ENCODE peak calls at places on chromosomes 5 and 9, in seven cellular contexts. M is CD4-positive, alpha-beta T cell; S is adrenal gland; N is suprapubic skin; F is transverse colon; R is left ventricle myocardium inferior; L is tibial artery. A is an unnamed sample.

GRCh38 chr9:86494644-86495081 is 140.5 kb upstream of the TUT7 start:
- DNase-seq in S (no peak), R (no peak), F (no peak), L (no peak), M (no peak), N (no peak), A (no peak)

GRCh38 chr5:166117062-166117743 is 2174.2 kb upstream of the WWC1 start:
- DNase-seq in S (no peak), N (no peak), L (no peak), M (no peak), R (no peak), F (no peak), A (no peak)

GRCh38 chr9:96340707-96341106 is 38.7 kb upstream of the HSD17B3 start:
- DNase-seq in L (no peak), F (no peak), M (no peak), R (no peak), S (no peak), N (no peak), A (no peak)

GRCh38 chr9:121731090-121731489 is 79.7 kb downstream of the DAB2IP start:
- DNase-seq in L (no peak), R (no peak), S (no peak), F (no peak), M (no peak), N (no peak), A (no peak)

GRCh38 chr9:89328064-89328463 is 9.8 kb downstream of the SECISBP2 start:
- DNase-seq in S (no peak), N (no peak), M (no peak), F (no peak), R (no peak), L (no peak), A (no peak)

GRCh38 chr5:123455640-123456039 is 32.4 kb upstream of the CEP120 start:
- DNase-seq in N (no peak), M (no peak), L (no peak), F (no peak), S (no peak), R (no peak), A (no peak)

GRCh38 chr5:181189962-181190710 is 14.9 kb downstream of the TRIM7 start:
- DNase-seq in M (no peak), S (peak), L (peak), F (peak), N (peak), R (no peak), A (no peak)

GRCh38 chr5:169628891-169629290 is 8.2 kb upstream of the DOCK2 start:
- DNase-seq in F (no peak), L (no peak), R (no peak), S (no peak), M (no peak), N (no peak), A (no peak)

GRCh38 chr5:53130206-53130605 is 20.6 kb upstream of the MOCS2 start:
- DNase-seq in S (no peak), R (no peak), N (no peak), M (no peak), F (no peak), L (no peak), A (no peak)

GRCh38 chr5:29697786-29698414 is 1495.6 kb upstream of the CDH6 start:
- DNase-seq in F (no peak), N (no peak), L (no peak), R (no peak), S (no peak), M (no peak), A (no peak)

GRCh38 chr5:112174959-112175594 is 244.0 kb downstream of the EPB41L4A start:
- DNase-seq in L (no peak), N (no peak), S (peak), M (no peak), R (no peak), F (no peak), A (no peak)

GRCh38 chr9:133587466-133587865 is 21.7 kb downstream of the FAM163B start:
- DNase-seq in F (no peak), S (no peak), M (no peak), N (no peak), L (no peak), R (no peak), A (no peak)

GRCh38 chr9:129676970-129677369 is 11.5 kb downstream of the PRRX2 start:
- DNase-seq in L (peak), N (no peak), F (no peak), S (no peak), M (no peak), R (no peak), A (no peak)

GRCh38 chr9:16385590-16386578 is 484.6 kb downstream of the BNC2 start:
- DNase-seq in N (no peak), L (no peak), M (no peak), F (no peak), R (no peak), S (no peak), A (no peak)

GRCh38 chr5:172179032-172179989 is 8.7 kb downstream of the STK10 start:
- DNase-seq in L (no peak), S (peak), R (no peak), N (no peak), M (peak), F (peak), A (peak)

GRCh38 chr5:143678148-143678906 is 133.6 kb upstream of the HMHB1 start:
- DNase-seq in F (no peak), R (no peak), N (no peak), L (no peak), S (no peak), M (no peak), A (no peak)

GRCh38 chr5:102511666-102512065 is 12.9 kb upstream of the SLCO6A1 start:
- DNase-seq in N (no peak), S (peak), L (no peak), F (no peak), R (peak), M (no peak), A (peak)

GRCh38 chr5:177357459-177358332 is at the start of gene RGS14:
- DNase-seq in R (peak), L (no peak), F (peak), N (no peak), S (no peak), M (peak), A (no peak)

GRCh38 chr5:154211611-154212390 is 21.3 kb downstream of the GALNT10 start:
- DNase-seq in R (no peak), S (no peak), N (no peak), F (no peak), L (no peak), M (no peak), A (no peak)

GRCh38 chr5:145856285-145856818 is 16.5 kb downstream of the GRXCR2 start:
- DNase-seq in L (peak), S (peak), M (no peak), F (peak), N (peak), R (peak), A (peak)

GRCh38 chr5:96112703-96113102 is 151.1 kb upstream of the ELL2 start:
- DNase-seq in M (no peak), L (no peak), N (no peak), R (no peak), S (no peak), F (no peak), A (no peak)

GRCh38 chr5:66248874-66249273 is 104.8 kb downstream of the SREK1 start:
- DNase-seq in M (no peak), S (no peak), N (no peak), F (no peak), R (no peak), L (no peak), A (no peak)

GRCh38 chr9:120344230-120344629 is 235.7 kb downstream of the CDK5RAP2 start:
- DNase-seq in N (no peak), L (no peak), M (no peak), F (no peak), S (peak), R (no peak), A (no peak)

GRCh38 chr5:117982691-117983090 is 1005.7 kb downstream of the DTWD2 start:
- DNase-seq in R (no peak), N (no peak), S (no peak), L (no peak), F (no peak), M (no peak), A (no peak)

GRCh38 chr5:149735066-149735465 is 5.0 kb downstream of the PPARGC1B start:
- DNase-seq in S (no peak), F (peak), M (no peak), N (no peak), L (no peak), R (no peak), A (no peak)

GRCh38 chr5:73454379-73455036 is 5.9 kb upstream of the FOXD1 start:
- DNase-seq in L (no peak), S (peak), F (peak), N (no peak), R (no peak), M (no peak), A (no peak)

GRCh38 chr9:96441798-96442445 is 8.0 kb upstream of the HABP4 start:
- DNase-seq in S (no peak), M (no peak), F (no peak), L (no peak), R (no peak), N (no peak), A (no peak)

DNA sequence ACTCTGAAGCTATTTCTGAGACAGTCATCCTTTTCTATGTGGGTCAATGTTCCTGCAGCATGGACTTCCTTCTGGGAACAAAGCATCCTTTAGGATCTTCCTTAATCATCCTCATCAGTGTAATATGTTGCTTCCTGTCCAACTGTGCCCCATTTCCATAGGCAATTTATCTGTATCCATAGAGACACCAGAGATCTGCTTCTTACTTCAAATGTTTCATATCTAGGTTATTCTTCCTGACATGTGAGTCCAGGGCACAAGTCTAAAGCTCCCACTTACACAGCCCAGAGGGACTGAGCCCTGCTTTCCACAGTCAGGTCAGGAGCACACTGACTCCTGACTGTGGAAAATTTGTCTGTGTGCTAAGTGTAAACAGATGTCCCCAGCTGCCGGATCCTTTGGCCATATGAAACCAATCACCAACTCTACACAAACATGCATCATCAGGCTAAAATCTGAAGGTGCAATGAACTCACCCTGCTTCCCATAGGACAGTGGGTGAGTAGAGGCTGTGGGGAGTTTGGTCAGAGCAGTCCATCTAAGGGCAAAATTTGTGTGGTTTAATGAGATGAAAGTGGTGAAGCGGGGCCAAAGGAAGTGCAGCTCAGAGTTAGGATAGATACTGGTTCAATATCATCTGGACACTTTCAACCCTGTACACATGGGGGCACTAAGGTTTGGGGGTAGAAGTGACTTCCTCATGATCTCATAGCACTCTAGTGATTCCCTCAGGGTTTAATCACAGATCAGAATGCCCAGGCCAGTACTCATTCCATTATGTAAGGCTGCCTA is 85.2 kb upstream of the TNC start:
- DNase-seq in S (no peak), L (no peak), M (no peak), N (no peak), R (peak), F (peak), A (no peak)
- H3K27ac ChIP-seq in S (no peak), L (no peak), M (no peak), N (no peak), R (no peak), F (peak), A (no peak)

GRCh38 chr5:130651440-130651839 is 513.6 kb downstream of the HINT1 start:
- DNase-seq in S (no peak), M (no peak), L (no peak), F (no peak), R (no peak), N (no peak), A (no peak)

DNA sequence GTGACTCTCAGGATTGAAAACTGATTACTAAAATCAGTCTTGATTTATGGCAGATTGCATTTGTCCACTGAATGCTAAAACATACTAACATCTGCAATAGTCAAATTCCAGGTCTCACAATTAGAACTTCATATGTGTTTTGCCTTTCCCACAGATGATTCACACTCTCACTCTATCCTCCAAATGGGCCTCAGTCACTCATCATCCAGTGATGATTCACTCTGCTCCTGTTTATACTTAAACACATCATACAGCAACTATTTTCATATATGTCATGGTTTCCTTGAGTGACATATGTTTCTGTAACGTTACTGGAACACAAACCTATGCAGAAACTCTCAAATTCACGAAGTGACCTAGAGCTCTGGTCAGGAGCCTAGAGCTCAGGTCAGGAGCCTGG is 512.9 kb downstream of the HINT1 start:
- DNase-seq in N (no peak), M (no peak), S (no peak), F (no peak), R (no peak), L (no peak), A (no peak)
- H3K27ac ChIP-seq in N (no peak), M (no peak), S (no peak), F (no peak), R (no peak), L (no peak), A (no peak)

GRCh38 chr5:175873090-175873454 is 1.7 kb downstream of the CPLX2 start:
- DNase-seq in S (no peak), N (no peak), L (no peak), F (no peak), R (no peak), M (no peak), A (no peak)
- H3K27ac ChIP-seq in S (no peak), N (no peak), L (no peak), F (no peak), R (no peak), M (no peak), A (no peak)

GRCh38 chr9:6506571-6506970 is 93.6 kb downstream of the UHRF2 start:
- DNase-seq in N (no peak), L (no peak), F (no peak), M (no peak), R (no peak), S (no peak), A (no peak)
- H3K27ac ChIP-seq in N (no peak), L (no peak), F (no peak), M (no peak), R (no peak), S (no peak), A (peak)

A was measured in substantia nigra.